ENCODE peak calls at places on chromosome 20, in seven cellular contexts. Y is fibroblast of mammary gland; V is AG09319; E is uterus; G is CD8-positive, alpha-beta T cell; A is astrocyte of the spinal cord; R is psoas muscle. O is an unnamed sample.
A peak's percentile ranks its signal among the peaks of the same experiment; 100 is the strongest.

GRCh38 chr20:3896302-3896701 is 7.1 kb downstream of the PANK2 start:
- DNase-seq in Y (peak; percentile 75), E (no peak), V (no peak), R (no peak), G (no peak), A (no peak), O (no peak)

GRCh38 chr20:40584128-40584819 is 104.8 kb downstream of the MAFB start:
- DNase-seq in Y (no peak), A (no peak), V (no peak), G (no peak), E (no peak), R (peak; percentile 43), O (no peak)

GRCh38 chr20:51884561-51884960 is 82.2 kb upstream of the SALL4 start:
- DNase-seq in V (no peak), R (no peak), G (no peak), E (no peak), A (peak; percentile 13), Y (peak; percentile 34), O (peak; percentile 9)

GRCh38 chr20:58447733-58448391 is 58.8 kb downstream of the VAPB start:
- DNase-seq in Y (peak; percentile 62), V (peak; percentile 8), R (no peak), E (no peak), G (peak; percentile 25), A (peak; percentile 61), O (peak; percentile 32)

GRCh38 chr20:44805991-44806729 is 4.2 kb downstream of the RIMS4 start:
- DNase-seq in E (peak; percentile 34), G (no peak), A (peak; percentile 1), V (peak; percentile 93), Y (peak; percentile 71), R (peak; percentile 53), O (peak; percentile 20)

GRCh38 chr20:46931699-46932098 is 37.1 kb downstream of the EYA2 start:
- DNase-seq in V (peak; percentile 14), G (no peak), R (peak; percentile 57), E (peak; percentile 29), Y (peak; percentile 84), A (no peak), O (no peak)

GRCh38 chr20:54107600-54108393 is 37.4 kb upstream of the BCAS1 start:
- DNase-seq in G (no peak), E (no peak), Y (no peak), A (no peak), V (no peak), R (no peak), O (no peak)

GRCh38 chr20:47228654-47229053 is 127.8 kb downstream of the ZMYND8 start:
- DNase-seq in R (no peak), A (no peak), V (no peak), Y (no peak), G (no peak), E (no peak), O (no peak)

GRCh38 chr20:57568088-57568896 is 7.4 kb downstream of the PCK1 start:
- DNase-seq in R (no peak), E (no peak), G (no peak), V (no peak), Y (no peak), A (no peak), O (no peak)

GRCh38 chr20:46324379-46324778 is 16.1 kb upstream of the CDH22 start:
- DNase-seq in Y (peak; percentile 6), E (no peak), R (no peak), G (no peak), V (no peak), A (no peak), O (no peak)

GRCh38 chr20:25005220-25005619 is 12.7 kb upstream of the APMAP start:
- DNase-seq in V (peak; percentile 16), Y (peak; percentile 6), E (peak; percentile 70), G (no peak), R (no peak), A (peak; percentile 50), O (peak; percentile 33)

GRCh38 chr20:10115021-10115420 is 80.2 kb downstream of the ANKEF1 start:
- DNase-seq in V (peak; percentile 79), R (no peak), A (peak; percentile 87), Y (peak; percentile 94), G (no peak), E (no peak), O (peak; percentile 18)

GRCh38 chr20:41476013-41476441 is 109.4 kb upstream of the EMILIN3 start:
- DNase-seq in G (no peak), Y (peak; percentile 28), V (peak; percentile 52), E (no peak), R (no peak), A (peak; percentile 79), O (peak; percentile 58)

GRCh38 chr20:62208805-62209755 is 11.0 kb downstream of the HRH3 start:
- DNase-seq in Y (peak; percentile 5), A (no peak), E (no peak), G (no peak), V (no peak), R (peak; percentile 51), O (no peak)

GRCh38 chr20:4813076-4813838 is 91.5 kb downstream of the PRND start:
- DNase-seq in Y (no peak), R (no peak), G (no peak), V (no peak), A (no peak), E (no peak), O (no peak)

GRCh38 chr20:25504366-25505135 is 80.8 kb downstream of the NINL start:
- DNase-seq in R (no peak), V (no peak), A (no peak), Y (no peak), G (no peak), E (no peak), O (no peak)

GRCh38 chr20:46348972-46349741 is 40.9 kb upstream of the CDH22 start:
- DNase-seq in R (peak; percentile 66), E (no peak), V (no peak), Y (peak; percentile 52), G (peak; percentile 25), A (peak; percentile 38), O (peak; percentile 20)

GRCh38 chr20:25055711-25056492 is 2.0 kb downstream of the ACSS1 start:
- DNase-seq in R (no peak), G (no peak), Y (peak; percentile 33), V (no peak), A (no peak), E (peak; percentile 13), O (no peak)

GRCh38 chr20:43583982-43584432 is 6.7 kb upstream of the IFT52 start:
- DNase-seq in V (peak; percentile 94), R (peak; percentile 54), E (peak; percentile 33), A (peak; percentile 96), G (no peak), Y (peak; percentile 99), O (peak; percentile 86)

GRCh38 chr20:64077876-64078551 is 1.3 kb downstream of the RGS19 start:
- DNase-seq in Y (no peak), G (peak; percentile 61), R (no peak), V (no peak), A (no peak), E (no peak), O (no peak)

GRCh38 chr20:48682529-48683385 is 145.0 kb downstream of the PREX1 start:
- DNase-seq in G (no peak), A (peak; percentile 94), Y (peak; percentile 96), R (peak; percentile 74), E (peak; percentile 71), V (peak; percentile 97), O (peak; percentile 82)

GRCh38 chr20:8583209-8584106 is 451.4 kb downstream of the PLCB1 start:
- DNase-seq in V (no peak), E (no peak), Y (no peak), A (peak; percentile 20), R (no peak), G (no peak), O (no peak)

GRCh38 chr20:62550087-62550565 is 74.3 kb upstream of the GATA5 start:
- DNase-seq in R (peak; percentile 81), Y (no peak), A (no peak), V (no peak), G (no peak), E (peak; percentile 48), O (no peak)

GRCh38 chr20:428658-429200 is 20.6 kb downstream of the RBCK1 start:
- DNase-seq in A (no peak), E (no peak), G (no peak), R (no peak), Y (no peak), V (no peak), O (no peak)

GRCh38 chr20:431012-431904 is 23.2 kb downstream of the RBCK1 start:
- DNase-seq in E (peak; percentile 35), Y (peak; percentile 64), G (no peak), R (peak; percentile 53), V (peak; percentile 18), A (peak; percentile 68), O (peak; percentile 61)

GRCh38 chr20:6140947-6141346 is 18.1 kb upstream of the FERMT1 start:
- DNase-seq in Y (peak; percentile 4), E (no peak), A (no peak), R (no peak), V (no peak), G (no peak), O (peak; percentile 10)

GRCh38 chr20:62004614-62005013 is 61.1 kb downstream of the TAF4 start:
- DNase-seq in G (no peak), E (no peak), Y (no peak), A (no peak), R (no peak), V (no peak), O (no peak)

DNA sequence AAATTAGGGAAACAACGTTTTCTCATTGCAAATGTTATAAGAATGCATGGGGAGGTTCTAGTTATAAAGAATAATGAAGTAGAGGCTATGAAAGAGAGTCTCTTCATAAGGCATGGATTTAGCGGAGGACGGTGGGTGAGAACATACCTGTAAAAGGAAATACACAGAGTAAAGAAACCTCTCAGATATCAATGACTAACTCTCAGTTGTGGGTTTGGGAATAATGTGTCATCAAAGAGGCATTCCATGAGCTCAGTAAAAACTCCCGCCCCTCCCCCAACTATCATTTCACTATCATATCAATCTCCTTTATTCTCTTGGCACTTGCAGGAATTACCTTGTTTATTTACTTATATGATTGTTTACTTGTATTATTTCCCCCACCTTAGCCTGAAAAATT is 695.4 kb downstream of the PTPRT start:
- DNase-seq in R (no peak), G (no peak), E (no peak), A (no peak), V (no peak), Y (no peak), O (no peak)
- TF ChIP-seq CTCF in R (no peak), G (no peak), E (no peak), A (no peak), V (no peak), Y (no peak), O (no peak)

DNA sequence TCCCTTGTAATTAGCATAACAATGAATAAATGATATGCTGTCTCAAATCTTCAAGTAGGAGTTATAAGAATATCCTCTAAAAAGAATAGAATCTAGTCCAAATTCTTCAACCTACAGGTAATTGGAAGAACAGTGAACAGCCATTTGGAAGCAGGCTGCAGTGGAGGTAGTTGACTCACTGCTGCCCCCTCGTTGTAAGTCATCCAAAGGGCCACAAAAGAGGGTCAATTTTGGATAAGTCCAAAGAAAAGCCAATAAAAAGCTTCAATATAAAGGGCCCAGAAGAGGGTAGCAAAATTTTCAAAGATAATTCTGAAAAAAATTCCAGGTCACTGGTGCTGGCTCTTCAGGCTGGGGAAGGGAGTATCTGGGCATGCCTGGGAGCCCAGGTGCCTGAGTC is 60.8 kb upstream of the SSTR4 start:
- DNase-seq in R (no peak), Y (peak; percentile 36), A (no peak), V (no peak), G (no peak), E (no peak), O (no peak)
- TF ChIP-seq CTCF in R (no peak), Y (peak; percentile 60), A (peak; percentile 36), V (peak; percentile 60), G (no peak), E (no peak), O (no peak)

GRCh38 chr20:34083137-34083536 is 28.9 kb downstream of the EIF2S2 start:
- DNase-seq in V (peak; percentile 87), G (no peak), R (peak; percentile 78), E (peak; percentile 27), A (peak; percentile 89), Y (peak; percentile 95), O (peak; percentile 20)
- TF ChIP-seq CTCF in V (peak; percentile 38), G (no peak), R (peak; percentile 19), E (no peak), A (peak; percentile 18), Y (peak; percentile 14), O (no peak)

GRCh38 chr20:38173237-38174156 is 8.4 kb upstream of the TGM2 start:
- DNase-seq in V (peak; percentile 79), A (peak; percentile 87), Y (peak; percentile 93), E (no peak), G (no peak), R (peak; percentile 51), O (peak; percentile 85)
- TF ChIP-seq CTCF in V (no peak), A (no peak), Y (peak; percentile 8), E (no peak), G (no peak), R (no peak), O (peak; percentile 41)